ENCODE peak calls at places on chromosomes 5 and 9, in eight cellular contexts. D, U, Y, S, M, G, K and A are unnamed samples. For H3K4me1, the result is how much of the 10 kb centered on the place peaks cover.

GRCh38 chr9:117480251-117480650 is 65.4 kb upstream of the ASTN2 start:
- DNase-seq in Y (no peak), G (no peak), D (no peak), M (no peak), K (no peak), S (no peak), U (no peak), A (no peak)

GRCh38 chr9:31089822-31090221 is 1294.6 kb upstream of the ACO1 start:
- DNase-seq in K (no peak), S (no peak), G (peak), U (no peak), D (peak), Y (no peak), M (no peak), A (no peak)

GRCh38 chr5:82641362-82641988 is 363.3 kb upstream of the RPS23 start:
- DNase-seq in K (peak), S (peak), G (peak), D (peak), Y (peak), U (peak), M (peak), A (no peak)

GRCh38 chr5:150649108-150649827 is 8.8 kb downstream of the SYNPO start:
- DNase-seq in S (peak), K (no peak), D (no peak), Y (no peak), U (no peak), G (no peak), M (no peak), A (no peak)

GRCh38 chr9:113934167-113934566 is 58.1 kb downstream of the ZNF618 start:
- DNase-seq in Y (no peak), G (no peak), S (no peak), D (no peak), U (no peak), M (peak), K (no peak), A (no peak)

GRCh38 chr9:114899461-114899860 is 30.9 kb downstream of the TNFSF8 start:
- DNase-seq in Y (no peak), K (no peak), S (no peak), G (peak), M (no peak), U (no peak), D (no peak), A (no peak)

GRCh38 chr9:37529111-37529510 is 43.4 kb downstream of the POLR1E start:
- DNase-seq in S (no peak), M (peak), K (no peak), G (no peak), Y (no peak), D (peak), U (no peak), A (no peak)

GRCh38 chr9:114968710-114969109 is 38.3 kb upstream of the TNFSF8 start:
- DNase-seq in S (no peak), Y (no peak), U (no peak), D (peak), G (peak), M (no peak), K (no peak), A (no peak)

GRCh38 chr5:145385276-145385675 is 449.9 kb downstream of the PRELID2 start:
- DNase-seq in G (no peak), Y (no peak), S (no peak), U (no peak), D (no peak), K (no peak), M (no peak), A (no peak)

GRCh38 chr9:37998881-37999311 is 70.1 kb downstream of the SHB start:
- DNase-seq in G (peak), K (no peak), Y (peak), M (no peak), S (peak), U (no peak), D (no peak), A (no peak)

GRCh38 chr5:56566374-56567249 is 248.7 kb upstream of the MAP3K1 start:
- DNase-seq in M (no peak), Y (no peak), S (no peak), K (no peak), U (no peak), G (no peak), D (no peak), A (no peak)

GRCh38 chr9:125911861-125912260 is 164.7 kb downstream of the PBX3 start:
- DNase-seq in S (no peak), Y (no peak), M (no peak), D (peak), G (peak), K (no peak), U (no peak), A (no peak)

GRCh38 chr9:96618209-96619108 is 1.2 kb downstream of the CDC14B start:
- DNase-seq in S (peak), U (peak), Y (no peak), D (no peak), K (no peak), M (peak), G (peak), A (peak)

GRCh38 chr9:96206156-96206751 is 95.7 kb downstream of the HSD17B3 start:
- DNase-seq in U (no peak), M (no peak), D (no peak), Y (no peak), K (no peak), S (no peak), G (no peak), A (no peak)

GRCh38 chr9:28073278-28073677 is 500.0 kb upstream of the C9orf72 start:
- DNase-seq in K (no peak), U (no peak), S (no peak), M (peak), D (peak), G (peak), Y (peak), A (no peak)

GRCh38 chr9:23412458-23412857 is 413.6 kb downstream of the ELAVL2 start:
- DNase-seq in G (no peak), S (no peak), Y (no peak), D (no peak), K (no peak), U (no peak), M (no peak), A (no peak)

GRCh38 chr5:18772475-18772874 is 1138.2 kb downstream of the TAF11L14 start:
- DNase-seq in Y (no peak), K (no peak), M (no peak), D (peak), U (no peak), S (no peak), G (no peak), A (no peak)

GRCh38 chr5:41832430-41832829 is 37.8 kb downstream of the OXCT1 start:
- DNase-seq in D (no peak), S (no peak), U (no peak), M (no peak), Y (no peak), K (no peak), G (no peak), A (no peak)

GRCh38 chr5:96934291-96934694 is 1.6 kb upstream of the LNPEP start:
- DNase-seq in D (peak), S (no peak), M (no peak), K (no peak), U (no peak), Y (no peak), G (peak), A (no peak)

GRCh38 chr5:134007581-134008256 is 2.9 kb upstream of the VDAC1 start:
- DNase-seq in Y (no peak), D (no peak), M (no peak), K (no peak), G (no peak), S (peak), U (peak), A (no peak)

GRCh38 chr9:36551129-36551528 is 21.6 kb upstream of the MELK start:
- DNase-seq in Y (no peak), G (no peak), K (no peak), S (no peak), U (no peak), D (peak), M (no peak), A (no peak)

GRCh38 chr5:113163328-113163727 is 186.7 kb downstream of the DCP2 start:
- DNase-seq in M (no peak), S (no peak), G (peak), K (no peak), U (no peak), D (peak), Y (peak), A (no peak)

GRCh38 chr9:37669232-37669631 is 18.5 kb downstream of the FRMPD1 start:
- DNase-seq in M (no peak), Y (no peak), K (no peak), G (no peak), D (no peak), S (no peak), U (no peak), A (no peak)

GRCh38 chr9:120877276-120878034 is 467 bp upstream of the PHF19 start:
- DNase-seq in D (peak), K (no peak), S (peak), U (peak), M (peak), Y (no peak), G (peak), A (no peak)

GRCh38 chr9:98226968-98227367 is 28.5 kb downstream of the TBC1D2 start:
- DNase-seq in M (no peak), D (no peak), K (no peak), G (no peak), S (no peak), U (no peak), Y (no peak), A (no peak)

GRCh38 chr9:27470291-27470805 is 53.7 kb upstream of the IFNK start:
- DNase-seq in Y (no peak), K (no peak), U (no peak), D (no peak), G (no peak), M (no peak), S (no peak), A (no peak)

GRCh38 chr5:171131499-171131898 is 177.5 kb upstream of the TLX3 start:
- DNase-seq in G (no peak), U (no peak), K (no peak), S (no peak), M (no peak), D (peak), Y (no peak), A (no peak)

GRCh38 chr9:92774274-92774673 is 9.6 kb upstream of the BICD2 start:
- DNase-seq in D (peak), G (peak), K (no peak), S (no peak), Y (no peak), U (no peak), M (no peak), A (peak)

GRCh38 chr5:39521098-39521860 is 96.5 kb upstream of the DAB2 start:
- DNase-seq in U (no peak), K (no peak), Y (no peak), M (no peak), D (no peak), S (no peak), G (no peak), A (no peak)

DNA sequence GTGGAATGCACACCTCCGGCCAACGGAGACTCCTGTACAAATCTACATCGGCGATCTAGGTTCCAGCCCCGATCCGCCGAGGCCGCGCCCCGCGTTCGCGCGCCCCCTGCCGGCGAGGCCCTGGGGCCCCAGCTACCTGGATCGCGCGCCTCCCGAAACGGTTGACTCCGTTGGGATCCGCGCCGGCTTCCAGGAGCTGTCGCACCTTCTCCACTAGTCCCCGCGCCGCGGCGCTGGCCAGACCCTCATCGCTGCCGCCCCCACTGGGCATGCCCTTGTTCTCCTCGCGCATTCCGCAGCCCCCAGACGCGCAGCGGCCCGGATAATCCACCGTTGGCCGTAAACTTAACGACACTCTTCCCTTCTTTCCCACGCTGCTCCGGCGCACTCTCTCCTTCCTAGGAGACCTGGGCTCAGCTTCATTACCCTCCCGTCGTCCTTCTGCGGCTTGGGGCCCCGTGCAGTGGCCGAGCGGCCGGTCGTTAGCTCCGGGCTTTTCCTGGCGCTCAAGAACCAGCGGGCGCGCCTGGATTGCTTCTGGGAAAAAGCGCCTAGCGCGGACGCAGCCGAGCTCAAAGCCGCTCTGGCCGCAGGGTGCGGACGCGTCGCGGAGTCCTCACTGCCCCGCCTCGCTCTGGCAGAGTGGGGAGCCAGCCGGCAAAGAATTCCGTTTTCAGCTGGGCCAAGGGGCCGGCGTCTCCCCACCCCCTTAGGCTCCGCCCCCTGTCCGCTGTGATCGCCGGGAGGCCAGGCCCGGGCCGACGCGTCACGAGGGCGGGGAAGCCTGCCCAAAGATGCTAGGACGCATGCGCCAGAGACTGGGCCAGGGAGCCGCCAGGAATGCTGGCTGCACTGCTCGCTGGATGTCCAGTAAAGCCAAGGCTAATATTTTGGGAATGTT is at the start of gene CDKN2B:
- DNase-seq in G (peak), D (peak), U (no peak), K (peak), S (peak), M (peak), Y (peak), A (peak)
- H3K27ac ChIP-seq in G (peak), D (peak), U (no peak), K (peak), S (peak), M (peak), Y (peak), A (peak)

GRCh38 chr5:173688708-173689107 is 72.3 kb upstream of the BOD1 start:
- DNase-seq in K (no peak), U (peak), Y (no peak), M (no peak), D (no peak), G (no peak), S (no peak), A (no peak)
- H3K4me1 ChIP-seq in K (under half), U (under half), Y (under half), M (under half), D (under half), G (under half), S (under half), A (under half)

DNA sequence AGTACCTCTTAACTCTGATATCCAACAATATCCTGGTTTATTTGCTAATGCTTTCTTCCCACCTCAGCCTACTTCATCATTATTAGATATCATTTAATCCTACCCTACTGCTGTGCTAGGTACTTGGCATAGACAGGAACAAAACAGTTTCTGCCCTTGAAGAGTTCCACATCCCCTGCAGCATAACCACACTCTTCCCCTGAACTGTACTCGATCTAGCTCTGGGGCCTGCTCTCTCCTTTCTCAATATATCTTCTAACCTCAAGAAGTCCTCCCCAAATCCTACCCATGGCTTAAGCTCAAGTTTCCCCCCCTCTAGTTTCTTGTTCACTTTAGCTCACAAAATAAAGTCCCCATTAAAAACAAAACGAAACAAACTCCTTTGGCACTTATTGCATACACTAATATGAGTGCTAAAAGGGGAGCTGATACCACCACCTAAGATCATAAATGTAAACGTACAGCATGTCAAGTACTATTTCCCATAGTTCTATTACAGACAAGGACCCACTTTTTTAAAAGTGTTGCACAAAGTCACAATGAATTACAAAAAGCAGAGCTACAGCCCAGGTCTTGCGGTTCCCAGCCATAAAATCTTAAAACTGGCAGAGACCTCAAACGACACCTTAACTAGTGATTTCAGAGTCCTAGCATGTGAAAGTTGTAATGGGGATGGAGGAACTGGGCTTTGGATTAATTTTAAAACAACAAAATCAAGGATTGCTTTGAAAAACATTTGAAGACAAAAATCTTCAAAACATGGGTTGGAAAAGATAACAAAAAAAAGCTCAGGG is 80.7 kb downstream of the PTPDC1 start:
- DNase-seq in G (no peak), U (no peak), S (no peak), M (no peak), D (no peak), K (no peak), Y (no peak), A (no peak)
- H3K4me3 ChIP-seq in G (no peak), U (no peak), S (peak), M (peak), D (no peak), K (peak), Y (no peak), A (no peak)

GRCh38 chr5:76500633-76501393 is 97.7 kb downstream of the IQGAP2 start:
- DNase-seq in S (no peak), K (no peak), U (no peak), D (peak), Y (no peak), G (peak), M (no peak), A (no peak)

GRCh38 chr5:76494201-76494600 is 91.1 kb downstream of the IQGAP2 start:
- DNase-seq in G (no peak), U (no peak), D (no peak), Y (no peak), K (no peak), S (no peak), M (no peak), A (no peak)

GRCh38 chr5:76495870-76496269 is 92.8 kb downstream of the IQGAP2 start:
- DNase-seq in K (no peak), U (no peak), Y (no peak), M (no peak), S (no peak), G (no peak), D (no peak), A (no peak)

GRCh38 chr5:76499528-76500161 is 96.6 kb downstream of the IQGAP2 start:
- DNase-seq in M (no peak), U (no peak), Y (no peak), K (no peak), D (no peak), G (no peak), S (no peak), A (no peak)

GRCh38 chr5:76498328-76498727 is 95.2 kb downstream of the IQGAP2 start:
- DNase-seq in U (no peak), G (no peak), M (no peak), K (no peak), S (no peak), D (no peak), Y (no peak), A (no peak)
- H3K27ac ChIP-seq in U (no peak), G (no peak), M (no peak), K (no peak), S (no peak), D (no peak), Y (no peak), A (no peak)

DNA sequence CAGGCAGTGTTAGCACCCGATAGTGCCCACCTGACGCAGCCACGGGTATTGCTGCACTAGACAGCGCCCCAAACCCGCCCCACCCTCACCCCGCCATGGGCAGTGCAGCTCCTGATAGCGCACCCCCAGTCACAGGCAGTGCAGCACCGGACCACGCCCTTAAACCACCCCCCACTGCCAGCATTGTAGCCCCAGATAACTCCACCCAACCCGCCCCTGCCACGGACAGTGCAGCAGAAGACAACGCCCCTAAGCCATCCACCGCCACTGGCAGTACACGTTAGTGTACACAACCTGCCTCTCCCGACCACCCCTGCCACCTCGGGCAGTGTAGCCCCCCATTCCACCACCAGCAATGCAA is 825 bp upstream of the PCAT7 start:
- DNase-seq in D (no peak), S (no peak), K (no peak), G (no peak), M (no peak), Y (no peak), U (peak), A (no peak)
- H3K4me1 ChIP-seq in D (under half), S (under half), K (under half), G (under half), M (under half), Y (under half), U (under half), A (under half)

DNA sequence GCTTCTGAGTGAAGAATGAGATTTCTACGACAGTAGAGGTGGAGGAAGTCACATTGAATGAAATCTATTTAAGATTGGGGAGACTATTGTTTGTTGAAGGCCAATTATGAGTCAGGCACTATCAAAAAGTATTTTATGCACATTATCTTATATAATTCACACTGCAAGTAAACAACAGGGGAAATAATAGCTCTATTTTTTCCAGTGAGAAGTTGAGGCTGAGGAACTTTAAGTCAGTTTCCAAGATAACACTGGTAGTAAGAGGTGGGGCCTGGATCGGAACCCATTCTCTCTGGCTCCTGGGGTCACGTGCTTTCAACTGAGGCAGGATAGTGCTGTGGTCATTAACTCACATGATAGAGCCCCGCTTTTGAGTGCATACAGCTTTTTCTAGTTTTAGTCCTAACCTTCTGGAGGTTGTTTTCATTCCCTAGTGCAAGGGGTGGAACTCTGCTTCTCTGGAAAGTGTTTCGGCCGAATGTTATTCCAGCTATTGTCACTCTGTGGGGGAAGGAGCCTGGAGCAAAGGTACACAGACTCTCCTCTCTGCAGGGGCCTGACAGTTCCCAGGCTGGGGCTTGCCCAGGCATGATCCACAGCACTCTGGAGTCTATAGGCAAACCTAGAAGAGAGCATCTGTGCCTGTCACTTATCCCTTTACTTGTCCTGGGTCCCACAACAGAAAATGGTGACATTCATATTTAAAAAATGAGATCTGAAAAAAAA is 352.4 kb upstream of the ACTBL2 start:
- DNase-seq in G (peak), U (no peak), K (no peak), M (no peak), D (peak), S (no peak), Y (no peak), A (no peak)
- H3K4me3 ChIP-seq in G (no peak), U (no peak), K (no peak), M (no peak), D (no peak), S (no peak), Y (no peak), A (no peak)